ENCODE peak calls at places on chromosomes 2 and 18, in six cellular contexts. H is naive thymus-derived CD8-positive, alpha-beta T cell; K is NCI-H1930; Q is HL-60; Y is esophagus squamous epithelium; G is heart left ventricle. C is an unnamed sample.

GRCh38 chr2:145076085-145076484 is 556.2 kb upstream of the ZEB2 start:
- DNase-seq in H (no peak), K (no peak), Q (no peak), Y (no peak), G (no peak), C (no peak)

GRCh38 chr2:225841314-225841713 is 441.8 kb downstream of the NYAP2 start:
- DNase-seq in H (no peak), K (no peak), Q (no peak), Y (no peak), G (no peak), C (no peak)

GRCh38 chr2:228700638-228701037 is 519.2 kb upstream of the SPHKAP start:
- DNase-seq in H (no peak), K (no peak), Q (no peak), Y (no peak), G (no peak), C (no peak)

GRCh38 chr2:128260239-128261138 is 58.2 kb downstream of the HS6ST1 start:
- DNase-seq in H (peak), K (no peak), Q (no peak), Y (no peak), G (peak), C (no peak)

GRCh38 chr2:174764281-174765063 is at the start of gene CHRNA1:
- DNase-seq in H (no peak), K (no peak), Q (no peak), Y (no peak), G (no peak), C (no peak)

GRCh38 chr2:105746177-105747080 is 1.7 kb downstream of the NCK2 start:
- DNase-seq in H (peak), K (no peak), Q (no peak), Y (no peak), G (peak), C (peak)

GRCh38 chr18:69878534-69878933 is 69.1 kb downstream of the CD226 start:
- DNase-seq in H (no peak), K (no peak), Q (no peak), Y (no peak), G (no peak), C (no peak)

GRCh38 chr2:12412898-12413305 is 303.8 kb upstream of the TRIB2 start:
- DNase-seq in H (no peak), K (no peak), Q (no peak), Y (no peak), G (no peak), C (no peak)

GRCh38 chr2:105691942-105692341 is 52.8 kb upstream of the NCK2 start:
- DNase-seq in H (no peak), K (no peak), Q (no peak), Y (no peak), G (no peak), C (no peak)

C was measured in CD14-positive monocyte.